ENCODE peak calls at places on chromosomes 16 and 17, in nine cellular contexts. X, J, B, Q, A, C, V, W and N are unnamed samples.

GRCh38 chr16:50300942-50301625 is 34.7 kb downstream of the ADCY7 start:
- DNase-seq in X (no peak), J (no peak), B (no peak), Q (no peak), A (no peak), C (peak), V (no peak), W (no peak), N (no peak)

GRCh38 chr17:10247806-10248334 is 49.5 kb upstream of the GAS7 start:
- DNase-seq in X (no peak), J (no peak), B (no peak), Q (no peak), A (no peak), C (no peak), V (no peak), W (no peak), N (no peak)

GRCh38 chr17:1047177-1047885 is 50.4 kb downstream of the TIMM22 start:
- DNase-seq in X (peak), J (no peak), B (peak), Q (no peak), A (no peak), C (peak), V (no peak), W (peak), N (no peak)

GRCh38 chr16:85313541-85314208 is 201.4 kb upstream of the CIBAR2 start:
- DNase-seq in X (no peak), J (no peak), B (no peak), Q (no peak), A (no peak), C (no peak), V (no peak), W (no peak), N (no peak)

GRCh38 chr16:3020604-3021448 is 658 bp downstream of the TNFRSF12A start:
- DNase-seq in X (peak), J (peak), B (peak), Q (peak), A (peak), C (peak), V (peak), W (peak), N (no peak)

GRCh38 chr16:50653633-50654524 is 27.2 kb downstream of the SNX20 start:
- DNase-seq in X (no peak), J (peak), B (no peak), Q (peak), A (no peak), C (no peak), V (no peak), W (no peak), N (peak)

GRCh38 chr17:4950075-4950756 is 703 bp upstream of the ENO3 start:
- DNase-seq in X (peak), J (peak), B (peak), Q (peak), A (peak), C (no peak), V (no peak), W (no peak), N (no peak)

GRCh38 chr16:28482026-28482425 is 9.8 kb downstream of the CLN3 start:
- DNase-seq in X (no peak), J (no peak), B (no peak), Q (no peak), A (no peak), C (no peak), V (no peak), W (no peak), N (no peak)

GRCh38 chr17:33725675-33726271 is 432.7 kb upstream of the ASIC2 start:
- DNase-seq in X (peak), J (peak), B (no peak), Q (peak), A (peak), C (peak), V (no peak), W (no peak), N (no peak)

GRCh38 chr17:63984651-63985386 is 12.1 kb upstream of the SCN4A start:
- DNase-seq in X (no peak), J (no peak), B (peak), Q (no peak), A (peak), C (peak), V (peak), W (peak), N (no peak)

GRCh38 chr17:30969989-30970680 is 704 bp upstream of the RNF135 start:
- DNase-seq in X (no peak), J (no peak), B (no peak), Q (peak), A (no peak), C (peak), V (no peak), W (peak), N (no peak)

GRCh38 chr17:34503804-34504203 is 75.6 kb upstream of the TMEM132E start:
- DNase-seq in X (peak), J (no peak), B (peak), Q (peak), A (no peak), C (no peak), V (no peak), W (no peak), N (no peak)